ENCODE peak calls at places on chromosome 13, in nine cellular contexts. K is mammary epithelial cell, G is GM23248, X is PC-3, Z is PC-9, H is fibroblast of lung, T is H1, Q is endothelial cell of umbilical vein, Y is HCT116. P is an unnamed sample.

GRCh38 chr13:102195566-102196462 is 206.0 kb downstream of the FGF14 start:
- DNase-seq in K (peak; percentile 27), G (peak; percentile 61), X (peak; percentile 21), Z (no peak), H (peak; percentile 54), T (no peak), Q (peak; percentile 42), Y (no peak), P (no peak)

GRCh38 chr13:111852701-111853100 is 214.2 kb upstream of the SOX1 start:
- DNase-seq in K (no peak), G (no peak), X (no peak), Z (no peak), H (no peak), T (no peak), Q (no peak), Y (no peak), P (no peak)

GRCh38 chr13:37163626-37164365 is 58.3 kb upstream of the CSNK1A1L start:
- DNase-seq in K (no peak), G (no peak), X (no peak), Z (no peak), H (peak; percentile 18), T (no peak), Q (no peak), Y (no peak), P (no peak)

GRCh38 chr13:31997641-31998040 is 33.9 kb upstream of the FRY start:
- DNase-seq in K (no peak), G (no peak), X (no peak), Z (no peak), H (no peak), T (no peak), Q (no peak), Y (no peak), P (no peak)

GRCh38 chr13:44755872-44756271 is 179.7 kb upstream of the TSC22D1 start:
- DNase-seq in K (peak; percentile 84), G (peak; percentile 77), X (peak; percentile 64), Z (no peak), H (peak; percentile 25), T (no peak), Q (peak; percentile 74), Y (no peak), P (no peak)

GRCh38 chr13:59356607-59357006 is 807.1 kb downstream of the DIAPH3 start:
- DNase-seq in K (no peak), G (peak; percentile 1), X (no peak), Z (no peak), H (peak; percentile 74), T (no peak), Q (peak; percentile 97), Y (no peak), P (no peak)

GRCh38 chr13:113650275-113650674 is 7.7 kb downstream of the ATP4B start:
- DNase-seq in K (no peak), G (no peak), X (no peak), Z (no peak), H (no peak), T (no peak), Q (no peak), Y (no peak), P (no peak)

GRCh38 chr13:108961542-108962125 is 332.2 kb downstream of the MYO16 start:
- DNase-seq in K (peak; percentile 50), G (peak; percentile 67), X (peak; percentile 67), Z (no peak), H (peak; percentile 74), T (no peak), Q (peak; percentile 60), Y (peak; percentile 31), P (peak; percentile 74)

GRCh38 chr13:91805605-91806004 is 407.2 kb downstream of the GPC5 start:
- DNase-seq in K (no peak), G (no peak), X (peak; percentile 4), Z (no peak), H (peak; percentile 16), T (no peak), Q (peak; percentile 1), Y (no peak), P (no peak)

GRCh38 chr13:33279898-33280549 is 5.5 kb downstream of the STARD13 start:
- DNase-seq in K (peak; percentile 94), G (peak; percentile 87), X (peak; percentile 95), Z (peak; percentile 63), H (peak; percentile 64), T (no peak), Q (peak; percentile 76), Y (no peak), P (no peak)

GRCh38 chr13:87684850-87685735 is 13.9 kb downstream of the SLITRK5 start:
- DNase-seq in K (no peak), G (peak; percentile 21), X (peak; percentile 68), Z (no peak), H (peak; percentile 48), T (no peak), Q (no peak), Y (no peak), P (no peak)

GRCh38 chr13:40452038-40452666 is 214.3 kb downstream of the FOXO1 start:
- DNase-seq in K (no peak), G (no peak), X (no peak), Z (no peak), H (no peak), T (no peak), Q (no peak), Y (no peak), P (no peak)

GRCh38 chr13:100633461-100633860 is 41.1 kb downstream of the TMTC4 start:
- DNase-seq in K (peak; percentile 74), G (peak; percentile 93), X (peak; percentile 88), Z (no peak), H (peak; percentile 86), T (no peak), Q (no peak), Y (no peak), P (no peak)

GRCh38 chr13:85313761-85314503 is 485.3 kb downstream of the SLITRK6 start:
- DNase-seq in K (peak; percentile 64), G (no peak), X (peak; percentile 78), Z (peak; percentile 1), H (peak; percentile 7), T (no peak), Q (peak; percentile 64), Y (peak; percentile 62), P (no peak)

GRCh38 chr13:98291658-98292057 is 114.6 kb upstream of the RNF113B start:
- DNase-seq in K (no peak), G (no peak), X (no peak), Z (no peak), H (no peak), T (no peak), Q (no peak), Y (no peak), P (no peak)

GRCh38 chr13:103694033-103694432 is 627.8 kb upstream of the SLC10A2 start:
- DNase-seq in K (no peak), G (no peak), X (no peak), Z (no peak), H (no peak), T (peak; percentile 2), Q (no peak), Y (no peak), P (no peak)

GRCh38 chr13:52195052-52195837 is 35.8 kb upstream of the NEK3 start:
- DNase-seq in K (peak; percentile 33), G (peak; percentile 75), X (peak; percentile 9), Z (no peak), H (peak; percentile 84), T (peak; percentile 60), Q (peak; percentile 83), Y (no peak), P (peak; percentile 20)

GRCh38 chr13:35699805-35700204 is 223.3 kb upstream of the MAB21L1 start:
- DNase-seq in K (no peak), G (peak; percentile 85), X (peak; percentile 26), Z (no peak), H (peak; percentile 40), T (no peak), Q (no peak), Y (no peak), P (no peak)

DNA sequence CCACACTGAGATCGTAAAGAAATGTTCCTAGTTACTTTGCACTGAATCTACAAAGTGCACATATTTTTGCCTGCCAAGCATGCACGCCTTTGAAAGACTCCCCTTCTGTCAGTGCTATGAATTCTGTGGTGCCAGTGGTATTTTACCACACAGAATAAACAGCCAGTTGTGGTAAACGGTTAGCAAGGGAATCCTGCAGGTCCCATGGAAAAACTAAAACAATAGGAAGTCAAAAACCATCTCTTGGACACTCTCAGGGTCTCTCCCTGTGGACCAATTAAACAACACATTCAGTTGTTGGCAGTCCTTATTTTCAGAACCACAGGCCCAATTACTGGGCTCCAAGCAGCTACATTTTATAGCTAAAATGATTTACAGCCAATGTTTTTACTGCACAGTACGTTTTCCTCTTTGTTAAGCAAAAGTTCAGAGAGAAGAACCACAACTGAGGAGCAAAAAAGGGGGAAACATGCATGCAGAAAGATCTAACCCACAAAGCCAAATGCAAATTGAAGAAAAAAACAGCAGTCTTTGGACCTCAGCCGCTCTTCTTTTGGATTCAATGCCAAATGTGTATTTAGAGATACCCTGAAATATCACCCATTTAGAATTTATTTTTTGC is 116.9 kb downstream of the KCTD12 start:
- DNase-seq in K (no peak), G (no peak), X (no peak), Z (no peak), H (no peak), T (no peak), Q (no peak), Y (no peak), P (no peak)
- TF ChIP-seq EZH2 in K (no peak), G (no peak), X (no peak), Z (no peak), H (no peak), T (no peak), Q (no peak), Y (no peak), P (no peak)

GRCh38 chr13:82751221-82751620 is 1131.1 kb downstream of the SLITRK1 start:
- DNase-seq in K (no peak), G (no peak), X (no peak), Z (no peak), H (peak; percentile 66), T (no peak), Q (no peak), Y (no peak), P (no peak)
- H3K4me1 ChIP-seq in K (no peaks in the 10 kb centered on the region), G (peaks cover 32% of the 10 kb centered on the region), X (no peaks in the 10 kb centered on the region), Z (no peaks in the 10 kb centered on the region), H (no peaks in the 10 kb centered on the region), T (peaks cover under 1% of the 10 kb centered on the region), Q (no peaks in the 10 kb centered on the region), Y (no peaks in the 10 kb centered on the region), P (peaks cover 24% of the 10 kb centered on the region)

GRCh38 chr13:49629196-49629938 is 1.1 kb downstream of the ARL11 start:
- DNase-seq in K (no peak), G (no peak), X (no peak), Z (no peak), H (no peak), T (no peak), Q (peak; percentile 43), Y (no peak), P (no peak)
- TF ChIP-seq EZH2 in K (no peak), G (no peak), X (no peak), Z (no peak), H (no peak), T (no peak), Q (no peak), Y (no peak), P (no peak)

DNA sequence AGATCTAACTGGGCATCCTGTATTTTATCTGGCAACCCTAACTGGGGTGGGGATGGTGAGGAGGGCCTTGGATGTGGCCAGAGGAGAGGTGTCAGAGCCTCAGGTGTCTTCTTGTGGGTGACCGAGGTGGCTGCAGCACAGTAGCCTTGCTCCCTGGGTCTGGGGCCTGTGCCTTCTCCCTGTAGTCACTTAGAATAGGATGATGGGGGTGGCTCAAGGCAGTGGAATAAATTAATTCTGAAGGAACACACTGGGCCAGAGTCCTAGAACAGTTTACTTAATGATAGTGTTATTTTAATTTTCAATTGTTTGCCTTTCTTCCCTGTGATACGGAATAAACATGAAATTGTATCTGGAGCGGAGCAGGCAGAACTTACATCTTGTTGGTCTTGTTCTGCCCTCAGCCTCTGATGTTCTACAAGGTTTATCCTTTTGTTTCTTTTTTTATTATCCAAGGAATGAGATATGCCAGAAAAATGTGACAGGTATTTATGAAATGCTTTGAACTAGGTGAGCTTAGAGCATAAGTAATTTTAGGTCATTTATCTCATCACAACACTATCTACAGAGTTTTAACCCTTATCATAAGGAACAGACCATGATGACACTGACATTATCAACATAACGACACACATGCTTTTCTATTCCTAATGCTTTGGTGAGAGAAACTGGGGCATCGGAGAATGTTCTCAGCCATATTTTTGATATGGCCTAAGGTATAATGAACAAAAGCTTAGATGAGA is 51.4 kb downstream of the LRCH1 start:
- DNase-seq in K (no peak), G (no peak), X (no peak), Z (no peak), H (no peak), T (no peak), Q (no peak), Y (no peak), P (no peak)
- H3K4me1 ChIP-seq in K (peaks cover 36% of the 10 kb centered on the region), G (peaks cover 43% of the 10 kb centered on the region), X (peaks cover 46% of the 10 kb centered on the region), Z (peaks cover 24% of the 10 kb centered on the region), H (peaks cover 8% of the 10 kb centered on the region), T (peaks cover 3% of the 10 kb centered on the region), Q (peaks cover 21% of the 10 kb centered on the region), Y (peaks cover 74% of the 10 kb centered on the region), P (peaks cover 10% of the 10 kb centered on the region)